ENCODE peak calls at places on chromosomes 5 and 9, in nine cellular contexts. Y, G, H, U, Z, L, C, K and I are unnamed samples.

GRCh38 chr9:128421474-128422010 is 885 bp downstream of the CERCAM start:
- DNase-seq in Y (no peak), G (peak), H (no peak), U (no peak), Z (peak), L (peak), C (peak), K (no peak), I (no peak)

GRCh38 chr5:126970517-126971017 is 59.8 kb downstream of the MARCHF3 start:
- DNase-seq in Y (no peak), G (peak), H (no peak), U (no peak), Z (peak), L (no peak), C (peak), K (no peak), I (no peak)

GRCh38 chr5:142548739-142549275 is 137.1 kb downstream of the FGF1 start:
- DNase-seq in Y (peak), G (peak), H (peak), U (peak), Z (peak), L (peak), C (peak), K (peak), I (peak)

GRCh38 chr5:131654309-131654708 is 19.3 kb upstream of the RAPGEF6 start:
- DNase-seq in Y (no peak), G (no peak), H (no peak), U (no peak), Z (no peak), L (no peak), C (no peak), K (no peak), I (no peak)

GRCh38 chr5:140828402-140828737 is 610 bp downstream of the PCDHA6 start:
- DNase-seq in Y (no peak), G (no peak), H (no peak), U (peak), Z (no peak), L (no peak), C (no peak), K (no peak), I (no peak)

GRCh38 chr9:128115187-128116103 is 12.1 kb downstream of the PTGES2 start:
- DNase-seq in Y (peak), G (no peak), H (no peak), U (no peak), Z (no peak), L (peak), C (no peak), K (peak), I (peak)

GRCh38 chr5:87385794-87386193 is 26.9 kb downstream of the CCNH start:
- DNase-seq in Y (no peak), G (no peak), H (no peak), U (no peak), Z (no peak), L (no peak), C (no peak), K (no peak), I (no peak)

GRCh38 chr9:113781381-113781780 is 94.7 kb upstream of the ZNF618 start:
- DNase-seq in Y (no peak), G (no peak), H (no peak), U (no peak), Z (no peak), L (no peak), C (no peak), K (no peak), I (no peak)

GRCh38 chr5:107948377-107948776 is 277.6 kb upstream of the EFNA5 start:
- DNase-seq in Y (no peak), G (no peak), H (no peak), U (no peak), Z (no peak), L (no peak), C (no peak), K (no peak), I (no peak)

GRCh38 chr5:181061645-181062044 is 21.6 kb downstream of the BTNL9 start:
- DNase-seq in Y (no peak), G (no peak), H (no peak), U (no peak), Z (no peak), L (no peak), C (no peak), K (no peak), I (no peak)

GRCh38 chr5:95673076-95673475 is 9.7 kb downstream of the SPATA9 start:
- DNase-seq in Y (no peak), G (peak), H (no peak), U (no peak), Z (peak), L (no peak), C (peak), K (peak), I (no peak)

GRCh38 chr9:72038408-72038807 is 22.0 kb downstream of the C9orf57 start:
- DNase-seq in Y (no peak), G (no peak), H (no peak), U (no peak), Z (no peak), L (peak), C (no peak), K (no peak), I (no peak)

GRCh38 chr9:37053684-37054512 is 19.8 kb upstream of the PAX5 start:
- DNase-seq in Y (peak), G (no peak), H (no peak), U (no peak), Z (no peak), L (no peak), C (no peak), K (no peak), I (no peak)

GRCh38 chr9:70902705-70903131 is 218.7 kb downstream of the TRPM3 start:
- DNase-seq in Y (no peak), G (peak), H (no peak), U (peak), Z (no peak), L (no peak), C (peak), K (no peak), I (no peak)

GRCh38 chr5:132055808-132056609 is 4.4 kb upstream of the IL3 start:
- DNase-seq in Y (no peak), G (no peak), H (no peak), U (no peak), Z (peak), L (no peak), C (no peak), K (peak), I (no peak)

GRCh38 chr9:5851445-5851844 is 18.5 kb upstream of the ERMP1 start:
- DNase-seq in Y (no peak), G (peak), H (no peak), U (peak), Z (peak), L (no peak), C (peak), K (no peak), I (peak)

GRCh38 chr5:14234204-14234603 is 91.1 kb downstream of the TRIO start:
- DNase-seq in Y (no peak), G (no peak), H (no peak), U (peak), Z (no peak), L (no peak), C (no peak), K (no peak), I (no peak)

GRCh38 chr5:171840066-171840465 is 54.4 kb downstream of the SMIM23 start:
- DNase-seq in Y (no peak), G (no peak), H (no peak), U (no peak), Z (peak), L (no peak), C (no peak), K (no peak), I (no peak)

GRCh38 chr9:74887041-74887980 is at the start of gene TRPM6:
- DNase-seq in Y (peak), G (peak), H (peak), U (peak), Z (peak), L (peak), C (peak), K (peak), I (no peak)

GRCh38 chr9:27059907-27060306 is 49.1 kb upstream of the TEK start:
- DNase-seq in Y (no peak), G (no peak), H (no peak), U (no peak), Z (no peak), L (no peak), C (no peak), K (no peak), I (no peak)

GRCh38 chr9:130140701-130141100 is 31.5 kb upstream of the NCS1 start:
- DNase-seq in Y (no peak), G (no peak), H (no peak), U (no peak), Z (peak), L (no peak), C (no peak), K (no peak), I (no peak)

GRCh38 chr5:131252824-131253171 is 11.1 kb upstream of the CDC42SE2 start:
- DNase-seq in Y (no peak), G (no peak), H (no peak), U (no peak), Z (peak), L (peak), C (no peak), K (no peak), I (peak)

GRCh38 chr5:55821731-55822512 is 29.2 kb upstream of the IL31RA start:
- DNase-seq in Y (peak), G (no peak), H (peak), U (no peak), Z (no peak), L (peak), C (no peak), K (no peak), I (peak)

GRCh38 chr5:98514106-98514665 is 259.3 kb upstream of the RGMB start:
- DNase-seq in Y (no peak), G (peak), H (no peak), U (no peak), Z (no peak), L (no peak), C (no peak), K (no peak), I (no peak)

GRCh38 chr9:26605367-26605766 is 287.2 kb downstream of the CAAP1 start:
- DNase-seq in Y (no peak), G (no peak), H (no peak), U (no peak), Z (no peak), L (no peak), C (no peak), K (no peak), I (no peak)

GRCh38 chr5:16727937-16728336 is 111.1 kb upstream of the RETREG1 start:
- DNase-seq in Y (no peak), G (no peak), H (no peak), U (no peak), Z (peak), L (peak), C (no peak), K (no peak), I (no peak)

GRCh38 chr5:17190242-17190778 is 27.1 kb upstream of the BASP1 start:
- DNase-seq in Y (no peak), G (peak), H (no peak), U (peak), Z (peak), L (no peak), C (peak), K (no peak), I (peak)

GRCh38 chr9:137025120-137025966 is 2.7 kb downstream of the ABCA2 start:
- DNase-seq in Y (no peak), G (no peak), H (no peak), U (no peak), Z (no peak), L (no peak), C (no peak), K (no peak), I (no peak)

GRCh38 chr5:33227247-33227646 is 213.5 kb upstream of the TARS1 start:
- DNase-seq in Y (no peak), G (no peak), H (no peak), U (no peak), Z (no peak), L (no peak), C (no peak), K (no peak), I (no peak)

GRCh38 chr9:121301881-121302286 is 33.9 kb downstream of the GSN start:
- DNase-seq in Y (no peak), G (no peak), H (no peak), U (no peak), Z (no peak), L (no peak), C (no peak), K (no peak), I (no peak)

GRCh38 chr9:2367970-2368369 is 253.6 kb upstream of the VLDLR start:
- DNase-seq in Y (peak), G (no peak), H (peak), U (peak), Z (peak), L (no peak), C (no peak), K (no peak), I (no peak)
- TF ChIP-seq CTCF in Y (peak), G (no peak), H (no peak), U (no peak), Z (peak), L (no peak), C (no peak), K (no peak), I (peak)

GRCh38 chr5:456351-457194 is 13.6 kb downstream of the EXOC3 start:
- DNase-seq in Y (peak), G (no peak), H (peak), U (no peak), Z (no peak), L (peak), C (no peak), K (no peak), I (no peak)
- TF ChIP-seq CTCF in Y (no peak), G (no peak), H (no peak), U (no peak), Z (no peak), L (no peak), C (no peak), K (no peak), I (no peak)

GRCh38 chr5:24475101-24475500 is 169.7 kb downstream of the CDH10 start:
- DNase-seq in Y (no peak), G (no peak), H (no peak), U (no peak), Z (no peak), L (no peak), C (no peak), K (no peak), I (no peak)

GRCh38 chr5:24477958-24478357 is 166.8 kb downstream of the CDH10 start:
- DNase-seq in Y (no peak), G (no peak), H (no peak), U (no peak), Z (peak), L (no peak), C (no peak), K (no peak), I (no peak)

DNA sequence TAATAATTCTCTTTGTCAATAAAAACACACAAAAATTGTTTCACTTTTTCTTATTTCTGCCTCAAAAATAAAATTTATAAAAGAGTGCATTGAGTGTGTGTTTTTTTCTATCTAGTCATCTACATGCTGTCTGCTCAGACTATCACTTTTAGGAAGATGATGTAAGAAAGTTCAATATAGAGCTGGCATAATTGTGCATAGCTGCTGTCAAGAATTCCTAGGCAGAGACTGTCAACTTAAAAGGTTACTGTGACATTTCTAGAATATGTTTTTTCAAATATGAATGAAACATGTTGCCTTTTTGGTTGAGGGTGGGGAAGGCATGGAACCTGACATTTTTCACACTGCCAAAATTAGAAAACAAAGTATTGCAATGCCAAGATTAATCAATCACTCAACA is 172.3 kb downstream of the CDH10 start:
- DNase-seq in Y (no peak), G (no peak), H (no peak), U (no peak), Z (no peak), L (no peak), C (no peak), K (no peak), I (no peak)
- TF ChIP-seq CTCF in Y (no peak), G (no peak), H (no peak), U (no peak), Z (no peak), L (no peak), C (no peak), K (no peak), I (no peak)

GRCh38 chr5:86332851-86333250 is 284.9 kb upstream of the COX7C start:
- DNase-seq in Y (no peak), G (no peak), H (no peak), U (no peak), Z (no peak), L (no peak), C (no peak), K (no peak), I (no peak)

GRCh38 chr5:86337667-86338460 is 279.9 kb upstream of the COX7C start:
- DNase-seq in Y (no peak), G (no peak), H (peak), U (no peak), Z (no peak), L (no peak), C (no peak), K (no peak), I (no peak)
- TF ChIP-seq CTCF in Y (peak), G (no peak), H (peak), U (no peak), Z (no peak), L (no peak), C (no peak), K (no peak), I (no peak)

GRCh38 chr9:2875218-2875977 is 31.5 kb upstream of the PUM3 start:
- DNase-seq in Y (no peak), G (no peak), H (no peak), U (no peak), Z (no peak), L (no peak), C (no peak), K (no peak), I (no peak)

GRCh38 chr9:2874001-2874750 is 30.3 kb upstream of the PUM3 start:
- DNase-seq in Y (no peak), G (peak), H (no peak), U (no peak), Z (no peak), L (no peak), C (peak), K (no peak), I (no peak)

GRCh38 chr9:2870340-2870739 is 26.4 kb upstream of the PUM3 start:
- DNase-seq in Y (no peak), G (no peak), H (no peak), U (no peak), Z (no peak), L (no peak), C (no peak), K (no peak), I (no peak)

GRCh38 chr9:2872941-2873323 is 29.0 kb upstream of the PUM3 start:
- DNase-seq in Y (no peak), G (no peak), H (no peak), U (no peak), Z (peak), L (no peak), C (no peak), K (no peak), I (no peak)

DNA sequence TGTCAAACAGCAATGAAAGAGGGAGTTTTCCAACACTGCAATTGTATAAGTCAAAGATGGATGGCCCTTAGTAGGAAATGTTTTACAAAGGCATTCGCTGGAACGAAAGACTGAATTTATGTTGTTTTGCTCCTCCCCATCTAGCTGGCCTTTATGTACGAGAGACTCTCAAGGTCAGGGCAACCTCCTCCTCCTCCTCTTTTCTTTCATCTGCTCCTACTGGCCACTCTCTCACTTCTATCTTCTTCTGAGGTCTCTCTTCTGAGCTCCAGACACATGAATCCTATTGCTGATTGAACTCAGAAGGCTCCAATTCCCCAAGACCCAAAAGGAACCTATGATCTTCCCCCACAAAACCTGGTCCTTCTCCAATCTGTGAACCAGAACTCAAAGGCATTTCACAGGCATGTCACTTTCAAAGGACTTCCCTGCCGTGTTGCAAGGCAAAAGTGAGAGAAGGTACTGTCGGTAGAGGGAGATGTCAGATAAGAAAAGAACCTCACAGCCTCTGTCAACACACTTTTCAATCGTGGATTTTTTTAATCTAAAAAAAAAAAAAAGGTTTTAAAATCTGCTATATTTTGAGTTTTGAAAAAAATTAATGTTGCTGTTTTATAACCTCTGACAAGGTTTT is 28.5 kb upstream of the PUM3 start:
- DNase-seq in Y (peak), G (peak), H (no peak), U (no peak), Z (peak), L (no peak), C (no peak), K (no peak), I (peak)
- TF ChIP-seq CTCF in Y (peak), G (peak), H (no peak), U (no peak), Z (peak), L (no peak), C (peak), K (peak), I (no peak)

DNA sequence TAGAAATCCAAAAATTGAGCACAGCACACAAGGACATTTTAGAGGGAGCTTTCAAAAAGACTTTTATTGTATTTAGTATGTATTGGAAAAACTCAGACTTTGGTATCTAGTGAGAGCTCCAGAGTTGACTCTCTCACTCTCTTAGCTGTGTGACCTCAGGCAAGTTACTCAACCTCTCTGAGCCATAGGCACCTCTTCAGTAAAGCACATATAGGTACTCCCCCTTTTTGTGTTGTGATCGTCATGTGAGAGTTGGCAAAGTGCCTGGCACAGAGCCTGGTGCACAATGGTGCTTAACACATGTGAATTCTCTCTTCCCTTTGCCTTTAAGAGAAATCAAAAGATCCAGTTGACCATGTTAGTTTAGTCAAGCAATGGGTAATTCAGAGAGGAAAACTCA is 186.2 kb downstream of the TMEM38B start:
- DNase-seq in Y (no peak), G (peak), H (no peak), U (peak), Z (no peak), L (no peak), C (no peak), K (no peak), I (no peak)
- TF ChIP-seq CTCF in Y (no peak), G (no peak), H (no peak), U (no peak), Z (no peak), L (no peak), C (no peak), K (no peak), I (no peak)

GRCh38 chr5:12623408-12623807 is 719.2 kb upstream of the CTNND2 start:
- DNase-seq in Y (peak), G (no peak), H (peak), U (no peak), Z (no peak), L (no peak), C (no peak), K (no peak), I (no peak)

GRCh38 chr5:12626556-12626955 is 722.3 kb upstream of the CTNND2 start:
- DNase-seq in Y (no peak), G (no peak), H (no peak), U (no peak), Z (no peak), L (no peak), C (no peak), K (no peak), I (no peak)

GRCh38 chr5:12624776-12625560 is 720.7 kb upstream of the CTNND2 start:
- DNase-seq in Y (no peak), G (no peak), H (peak), U (no peak), Z (no peak), L (no peak), C (no peak), K (no peak), I (no peak)

DNA sequence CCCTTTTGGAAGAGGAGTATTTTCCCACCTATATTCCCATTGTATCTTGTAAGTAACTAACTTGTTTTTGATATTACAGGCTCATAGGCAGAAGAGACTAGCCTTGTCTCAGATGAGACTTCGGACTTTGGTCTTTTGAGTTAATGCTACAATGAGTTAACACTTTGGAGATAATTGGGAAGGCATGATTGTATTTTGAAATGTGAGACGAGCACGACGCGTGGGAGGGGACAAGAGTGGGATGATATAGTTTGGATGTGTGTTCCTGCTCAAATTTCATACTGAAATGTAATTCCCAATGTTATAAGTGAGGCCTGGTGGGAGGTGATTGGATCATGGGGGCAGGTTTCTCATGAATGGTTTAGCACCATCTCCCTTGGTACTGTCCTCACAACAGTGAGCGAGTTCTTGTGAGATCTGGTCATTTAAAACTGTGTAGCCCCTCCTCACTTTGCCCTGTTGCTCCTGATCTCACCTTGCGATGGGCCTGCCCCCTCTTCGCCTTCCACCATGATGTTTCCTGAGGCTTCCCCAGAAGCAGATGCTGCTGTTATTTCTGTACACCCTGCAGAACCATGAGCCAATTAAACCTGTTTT is 721.5 kb upstream of the CTNND2 start:
- DNase-seq in Y (no peak), G (no peak), H (no peak), U (no peak), Z (no peak), L (no peak), C (no peak), K (no peak), I (no peak)
- TF ChIP-seq CTCF in Y (no peak), G (no peak), H (no peak), U (no peak), Z (no peak), L (no peak), C (no peak), K (no peak), I (no peak)